ENCODE peak calls at places on chromosome 1, in four cellular contexts. I is cardiac fibroblast, N is HFF-Myc, Y is dorsolateral prefrontal cortex. L is an unnamed sample.

GRCh38 chr1:171787686-171788480 is 6.4 kb downstream of the METTL13 start:
- DNase-seq in I (no peak), N (no peak), Y (no peak), L (no peak)

GRCh38 chr1:209756608-209757445 is 974 bp downstream of the TRAF3IP3 start:
- DNase-seq in I (no peak), N (no peak), Y (no peak), L (no peak)

GRCh38 chr1:8986814-8987190 is 39.4 kb downstream of the SLC2A7 start:
- DNase-seq in I (no peak), N (no peak), Y (no peak), L (no peak)

GRCh38 chr1:21909787-21910503 is 27.2 kb downstream of the HSPG2 start:
- DNase-seq in I (peak; percentile 85), N (no peak), Y (no peak), L (no peak)

GRCh38 chr1:116286541-116286971 is 86.5 kb upstream of the ATP1A1 start:
- DNase-seq in I (peak; percentile 19), N (peak; percentile 92), Y (no peak), L (peak; percentile 50)

GRCh38 chr1:15139654-15140350 is 13.7 kb upstream of the TMEM51 start:
- DNase-seq in I (no peak), N (no peak), Y (no peak), L (no peak)

GRCh38 chr1:18597159-18598042 is 33.2 kb upstream of the PAX7 start:
- DNase-seq in I (peak; percentile 53), N (no peak), Y (peak; percentile 72), L (peak; percentile 5)

GRCh38 chr1:10754571-10755329 is 41.7 kb downstream of the CASZ1 start:
- DNase-seq in I (no peak), N (no peak), Y (no peak), L (no peak)

GRCh38 chr1:53398091-53398490 is 61.1 kb upstream of the DMRTB1 start:
- DNase-seq in I (no peak), N (no peak), Y (no peak), L (no peak)

GRCh38 chr1:205172729-205173366 is 38.7 kb downstream of the DSTYK start:
- DNase-seq in I (peak; percentile 90), N (peak; percentile 93), Y (no peak), L (peak; percentile 80)

GRCh38 chr1:222697203-222697602 is 15.1 kb downstream of the AIDA start:
- DNase-seq in I (no peak), N (no peak), Y (no peak), L (no peak)

GRCh38 chr1:2255420-2256369 is 27.6 kb downstream of the SKI start:
- DNase-seq in I (peak; percentile 73), N (peak; percentile 86), Y (no peak), L (no peak)

GRCh38 chr1:209879539-209879938 is 51.8 kb downstream of the UTP25 start:
- DNase-seq in I (peak; percentile 46), N (no peak), Y (peak; percentile 72), L (no peak)

GRCh38 chr1:107525961-107526360 is 385.1 kb downstream of the NTNG1 start:
- DNase-seq in I (no peak), N (no peak), Y (no peak), L (no peak)

GRCh38 chr1:2523891-2524609 is 2.3 kb downstream of the PANK4 start:
- DNase-seq in I (no peak), N (no peak), Y (no peak), L (no peak)

GRCh38 chr1:93692983-93693591 is 11.4 kb upstream of the BCAR3 start:
- DNase-seq in I (peak; percentile 54), N (no peak), Y (no peak), L (no peak)

GRCh38 chr1:114107474-114108175 is 46.0 kb downstream of the SYT6 start:
- DNase-seq in I (no peak), N (no peak), Y (no peak), L (no peak)

GRCh38 chr1:155179107-155180031 is 5.7 kb downstream of the TRIM46 start:
- DNase-seq in I (no peak), N (no peak), Y (no peak), L (no peak)

GRCh38 chr1:37817481-37817880 is 9.5 kb upstream of the YRDC start:
- DNase-seq in I (peak; percentile 30), N (no peak), Y (peak; percentile 80), L (no peak)

GRCh38 chr1:98201640-98202039 is 280.8 kb upstream of the DPYD start:
- DNase-seq in I (peak; percentile 48), N (peak; percentile 19), Y (no peak), L (peak; percentile 83)

GRCh38 chr1:119651641-119652040 is 3.6 kb upstream of the ZNF697 start:
- DNase-seq in I (no peak), N (no peak), Y (no peak), L (no peak)

GRCh38 chr1:111948209-111949131 is 41.0 kb downstream of the KCND3 start:
- DNase-seq in I (peak; percentile 6), N (no peak), Y (peak; percentile 64), L (no peak)

GRCh38 chr1:195939844-195940243 is 668.4 kb downstream of the KCNT2 start:
- DNase-seq in I (no peak), N (no peak), Y (no peak), L (no peak)

GRCh38 chr1:234980224-234980656 is 148.4 kb downstream of the TOMM20 start:
- DNase-seq in I (no peak), N (no peak), Y (no peak), L (no peak)

GRCh38 chr1:70487910-70488665 is 77.0 kb downstream of the CTH start:
- DNase-seq in I (peak; percentile 42), N (no peak), Y (no peak), L (no peak)

GRCh38 chr1:19858894-19859293 is 23.3 kb upstream of the OTUD3 start:
- DNase-seq in I (no peak), N (no peak), Y (no peak), L (no peak)

DNA sequence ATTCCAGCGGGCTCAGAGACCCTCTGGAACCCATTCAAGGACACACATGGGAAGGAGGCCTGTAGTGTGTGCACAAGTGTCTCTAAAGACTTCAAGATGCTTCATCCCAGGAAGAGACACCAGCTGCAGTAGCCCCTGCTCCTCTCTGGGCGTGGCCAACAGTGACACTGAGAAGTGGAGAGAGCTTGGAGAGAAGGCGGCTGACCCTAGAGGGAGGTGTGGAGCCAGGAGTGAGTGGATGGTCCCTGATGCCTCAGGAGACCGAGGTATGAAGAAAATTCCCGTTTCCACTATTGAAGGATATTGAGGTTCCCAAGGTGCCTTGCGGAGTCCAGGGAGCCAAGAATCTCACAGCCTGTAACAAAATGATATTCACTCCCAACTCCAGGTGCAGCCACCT is 14.9 kb upstream of the TNNI1 start:
- DNase-seq in I (peak; percentile 22), N (no peak), Y (no peak), L (no peak)
- TF ChIP-seq CTCF in I (no peak), N (peak; percentile 24), Y (no peak), L (peak; percentile 20)

GRCh38 chr1:164891615-164892014 is 332.6 kb downstream of the PBX1 start:
- DNase-seq in I (no peak), N (no peak), Y (no peak), L (no peak)
- TF ChIP-seq CTCF in I (no peak), N (no peak), Y (no peak), L (no peak)

DNA sequence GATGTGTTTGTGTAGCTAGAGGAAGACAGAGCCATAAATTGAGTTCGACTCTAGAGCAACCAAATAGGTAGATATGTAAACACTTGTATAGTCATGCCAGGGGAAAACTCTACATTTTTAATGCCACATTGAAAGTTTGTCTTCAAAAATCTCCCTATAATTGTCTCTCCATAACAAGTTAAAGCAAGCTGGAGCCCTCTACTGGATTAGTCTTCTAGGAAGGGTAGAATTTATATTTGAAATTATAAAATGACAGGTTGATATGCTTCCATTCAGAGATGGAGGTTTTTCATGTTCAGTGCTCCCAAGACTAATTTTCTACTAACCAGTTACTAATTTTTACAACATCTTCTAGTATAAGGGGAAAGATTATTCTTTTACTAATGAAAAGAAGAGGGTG is 13.1 kb upstream of the COL24A1 start:
- DNase-seq in I (peak; percentile 19), N (no peak), Y (no peak), L (no peak)
- TF ChIP-seq CTCF in I (peak; percentile 11), N (no peak), Y (no peak), L (no peak)

GRCh38 chr1:30616759-30617158 is 106.6 kb downstream of the MATN1 start:
- DNase-seq in I (no peak), N (no peak), Y (no peak), L (no peak)
- TF ChIP-seq CTCF in I (no peak), N (no peak), Y (no peak), L (no peak)

GRCh38 chr1:202852163-202852904 is 36.6 kb downstream of the RABIF start:
- DNase-seq in I (peak; percentile 80), N (peak; percentile 42), Y (no peak), L (no peak)
- TF ChIP-seq CTCF in I (peak; percentile 64), N (peak; percentile 70), Y (no peak), L (peak; percentile 64)

L was measured in astrocyte of the cerebellum.